ENCODE peak calls at places on chromosomes 3 and 15, in four cellular contexts. L is testis, F is left ventricle myocardium inferior, W is OCI-LY7. H is an unnamed sample. For H3K4me1, the result is how much of the 10 kb centered on the place peaks cover.

GRCh38 chr15:82662641-82663040 is 15.5 kb upstream of the CPEB1 start:
- DNase-seq in L (no peak), F (no peak), W (no peak), H (no peak)

GRCh38 chr3:38730281-38730680 is 80.8 kb upstream of the SCN5A start:
- DNase-seq in F (no peak), L (no peak), W (no peak), H (no peak)

GRCh38 chr3:129211772-129212171 is 28.1 kb upstream of the CNBP start:
- DNase-seq in W (no peak), F (peak), L (peak), H (peak)

GRCh38 chr15:87874896-87875661 is 381.5 kb downstream of the NTRK3 start:
- DNase-seq in W (no peak), F (peak), L (peak), H (peak)

GRCh38 chr3:10835406-10835805 is 19.4 kb downstream of the SLC6A11 start:
- DNase-seq in W (no peak), L (no peak), F (no peak), H (no peak)

GRCh38 chr3:161316006-161316689 is 55.2 kb downstream of the SPTSSB start:
- DNase-seq in L (no peak), F (no peak), W (no peak), H (no peak)

GRCh38 chr15:64101018-64101417 is 5.2 kb downstream of the SNX1 start:
- DNase-seq in F (no peak), W (no peak), L (no peak), H (no peak)

GRCh38 chr3:51739100-51739499 is 32.2 kb downstream of the GRM2 start:
- DNase-seq in F (no peak), W (no peak), L (no peak), H (no peak)

GRCh38 chr15:55475842-55476241 is 32.2 kb downstream of the DNAAF4 start:
- DNase-seq in W (no peak), L (no peak), F (no peak), H (no peak)

GRCh38 chr15:29613951-29614382 is 208.3 kb downstream of the TJP1 start:
- DNase-seq in W (no peak), F (no peak), L (peak), H (no peak)

GRCh38 chr3:169120928-169121327 is 542.6 kb downstream of the MECOM start:
- DNase-seq in F (no peak), L (no peak), W (no peak), H (no peak)

GRCh38 chr3:66303556-66303955 is 82.8 kb downstream of the SLC25A26 start:
- DNase-seq in W (no peak), L (no peak), F (no peak), H (no peak)

GRCh38 chr15:71448688-71449114 is 333.4 kb downstream of the THSD4 start:
- DNase-seq in W (peak), F (no peak), L (peak), H (peak)

GRCh38 chr3:13016083-13016725 is 57.0 kb downstream of the IQSEC1 start:
- DNase-seq in F (peak), L (no peak), W (peak), H (peak)

GRCh38 chr3:42668403-42668740 is 14.9 kb downstream of the ZBTB47 start:
- DNase-seq in L (no peak), F (no peak), W (no peak), H (no peak)

GRCh38 chr3:25582242-25582641 is 82.5 kb downstream of the TOP2B start:
- DNase-seq in F (no peak), L (no peak), W (no peak), H (no peak)

GRCh38 chr3:54771050-54771449 is 156.8 kb downstream of the LRTM1 start:
- DNase-seq in L (no peak), W (no peak), F (no peak), H (no peak)

GRCh38 chr15:78969687-78970349 is 25.0 kb upstream of the CTSH start:
- DNase-seq in W (no peak), L (no peak), F (no peak), H (no peak)

GRCh38 chr3:47421741-47422649 is 41.2 kb downstream of the PTPN23 start:
- DNase-seq in W (no peak), F (peak), L (peak), H (no peak)

GRCh38 chr15:52013151-52013791 is 5.7 kb upstream of the MAPK6 start:
- DNase-seq in W (no peak), F (no peak), L (no peak), H (no peak)

GRCh38 chr3:36852071-36852470 is 87.7 kb upstream of the DCLK3 start:
- DNase-seq in W (no peak), F (no peak), L (no peak), H (no peak)

GRCh38 chr3:184693011-184693975 is 18.6 kb downstream of the MAGEF1 start:
- DNase-seq in F (no peak), W (no peak), L (no peak), H (no peak)

GRCh38 chr3:108847187-108847586 is 24.6 kb downstream of the TRAT1 start:
- DNase-seq in W (no peak), L (no peak), F (no peak), H (no peak)

GRCh38 chr3:161333696-161334095 is 37.6 kb downstream of the SPTSSB start:
- DNase-seq in W (no peak), L (no peak), F (no peak), H (no peak)

GRCh38 chr3:150544040-150544439 is 2.3 kb downstream of the SERP1 start:
- DNase-seq in L (no peak), W (no peak), F (no peak), H (no peak)

GRCh38 chr15:81304226-81304625 is 19.7 kb downstream of the STARD5 start:
- DNase-seq in F (peak), L (peak), W (no peak), H (no peak)

GRCh38 chr3:53026423-53027162 is 19.3 kb downstream of the SFMBT1 start:
- DNase-seq in F (no peak), L (no peak), W (no peak), H (no peak)

GRCh38 chr3:192921793-192922192 is 4.1 kb upstream of the MB21D2 start:
- DNase-seq in F (no peak), L (no peak), W (no peak), H (no peak)

GRCh38 chr15:82539690-82540054 is 585 bp downstream of the RPS17 start:
- DNase-seq in W (peak), L (peak), F (no peak), H (no peak)

GRCh38 chr3:95311272-95311671 is 1248.4 kb downstream of the NSUN3 start:
- DNase-seq in W (no peak), F (no peak), L (no peak), H (no peak)

GRCh38 chr15:76012021-76012551 is at the start of gene NRG4:
- DNase-seq in F (no peak), W (no peak), L (no peak), H (no peak)

GRCh38 chr3:13016726-13017255 is 56.4 kb downstream of the IQSEC1 start:
- DNase-seq in W (no peak), L (no peak), F (no peak), H (no peak)

GRCh38 chr3:160678447-160678846 is 1.5 kb downstream of the ARL14 start:
- DNase-seq in L (no peak), W (no peak), F (no peak), H (no peak)

GRCh38 chr3:106485802-106486201 is 617.0 kb upstream of the CBLB start:
- DNase-seq in W (no peak), F (no peak), L (no peak), H (no peak)

GRCh38 chr15:78950906-78951840 is 6.3 kb upstream of the CTSH start:
- DNase-seq in F (no peak), L (no peak), W (peak), H (no peak)

GRCh38 chr3:30614373-30614772 is 8.0 kb downstream of the TGFBR2 start:
- DNase-seq in L (no peak), W (no peak), F (no peak), H (no peak)
- H3K4me3 ChIP-seq in L (no peak), W (no peak), F (peak), H (no peak)

DNA sequence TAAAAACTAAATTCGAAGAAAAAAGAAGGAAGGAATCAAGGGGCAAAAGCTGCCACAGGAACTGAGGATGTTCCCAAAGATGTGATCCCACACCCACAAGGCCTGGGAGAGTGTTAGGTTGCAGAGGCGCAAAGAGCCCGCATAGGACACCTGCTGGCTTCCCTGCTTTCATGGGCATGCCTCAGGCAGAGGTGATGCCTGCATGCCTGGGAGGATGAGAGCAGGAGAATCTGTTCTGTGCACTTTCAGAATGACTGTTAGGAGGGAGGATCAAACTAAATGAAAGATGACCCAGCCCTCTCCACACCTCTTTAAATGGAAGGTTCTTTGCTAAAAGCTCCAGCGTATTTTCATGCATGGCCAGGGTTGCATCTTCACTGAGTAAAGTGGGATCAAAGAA is 162.4 kb downstream of the PLCL2 start:
- DNase-seq in F (no peak), W (no peak), L (no peak), H (no peak)
- TF ChIP-seq CTCF in F (no peak), W (no peak), L (no peak), H (no peak)

GRCh38 chr15:85000189-85000864 is 18.7 kb downstream of the PDE8A start:
- DNase-seq in L (no peak), F (no peak), W (no peak), H (no peak)

GRCh38 chr15:85003593-85004312 is 22.1 kb downstream of the PDE8A start:
- DNase-seq in F (no peak), L (no peak), W (peak), H (no peak)

GRCh38 chr15:85000937-85001336 is 19.3 kb downstream of the PDE8A start:
- DNase-seq in F (no peak), W (no peak), L (no peak), H (no peak)

GRCh38 chr15:85004551-85004950 is 22.9 kb downstream of the PDE8A start:
- DNase-seq in F (no peak), L (no peak), W (peak), H (no peak)

DNA sequence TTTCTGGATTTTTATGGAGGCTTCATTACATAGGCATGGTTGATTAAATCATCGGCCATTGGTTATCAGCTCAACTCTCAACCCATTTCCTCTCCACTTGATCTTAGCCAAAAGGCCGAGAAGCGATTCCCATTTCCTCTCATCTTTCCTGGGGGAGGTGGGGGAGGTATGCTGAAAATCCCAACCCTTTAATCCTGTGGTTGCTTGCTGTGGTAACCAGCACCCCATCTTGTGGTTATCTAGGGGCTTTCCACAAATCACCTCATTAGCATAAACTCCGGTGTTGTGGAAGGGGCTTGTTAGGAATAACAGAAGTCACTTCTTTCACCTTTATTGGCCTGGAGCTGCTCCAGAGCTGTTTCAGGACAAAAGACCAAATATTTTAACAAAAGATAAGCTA is 20.9 kb downstream of the PDE8A start:
- DNase-seq in L (no peak), W (no peak), F (no peak), H (no peak)
- H3K4me1 ChIP-seq in L (under half), W (under half), F (half or more), H (under half)

DNA sequence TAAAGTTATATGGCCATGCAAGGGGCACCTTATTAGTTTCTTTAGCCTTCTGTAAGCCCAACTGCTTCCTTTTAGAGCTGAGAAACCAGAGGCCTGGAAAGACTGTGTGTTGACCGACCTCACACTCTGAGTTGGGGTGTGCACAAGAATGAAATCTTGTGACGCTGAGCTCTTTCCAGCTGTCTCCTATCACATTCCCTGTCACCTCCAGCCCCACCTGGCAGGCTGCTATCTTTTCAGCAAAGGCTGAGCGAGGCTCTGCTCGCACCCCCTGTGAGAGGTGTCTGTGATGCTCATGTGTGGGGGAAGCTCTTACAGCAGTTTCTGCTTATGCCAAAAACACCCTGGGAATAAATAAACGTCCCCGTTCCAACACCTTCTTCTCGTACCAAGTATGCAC is 27.0 kb upstream of the LPP start:
- DNase-seq in F (peak), W (no peak), L (no peak), H (no peak)
- H3K4me3 ChIP-seq in F (no peak), W (no peak), L (no peak), H (no peak)

DNA sequence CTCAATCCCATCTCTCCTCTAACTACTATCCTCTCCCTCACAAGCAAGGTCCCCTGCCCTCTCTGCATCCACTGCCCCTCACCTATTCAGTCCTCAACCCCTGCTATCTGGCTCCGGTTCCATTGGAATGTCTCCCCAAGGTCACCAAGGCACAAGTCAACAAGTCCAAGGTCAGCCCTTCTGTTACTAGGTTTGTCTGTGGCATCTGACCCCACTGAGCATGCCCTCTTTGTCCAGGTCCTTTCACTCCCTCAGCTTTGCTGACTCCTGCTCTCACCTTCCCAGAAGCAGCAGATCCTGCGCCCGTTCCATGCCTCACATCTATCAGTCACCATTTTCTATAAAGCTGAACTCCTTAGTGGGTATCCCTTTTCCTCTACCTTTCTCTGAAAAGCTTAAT is 8.3 kb upstream of the SEMA7A start:
- DNase-seq in L (no peak), F (no peak), W (no peak), H (no peak)
- TF ChIP-seq CTCF in L (no peak), F (no peak), W (no peak), H (no peak)